ENCODE peak calls at places on chromosomes 2 and 18, in five cellular contexts. One of them, this sample, is unnamed.

GRCh38 chr18:79850731-79851130 is 53.0 kb downstream of the KCNG2 start:
- DNase-seq in HCT116: no peak
- DNase-seq in stimulated activated CD8-positive, alpha-beta memory T cell treated with anti-CD3 and anti-CD28 coated beads, Interleukin-15, amount 100 ng/mL, for 1 hour: no peak
- DNase-seq in HT1080: no peak
- DNase-seq in AG09309: no peak
- DNase-seq in this sample: no peak

GRCh38 chr2:206556357-206556949 is 85.8 kb upstream of the FAM237A start:
- DNase-seq in HCT116: peak
- DNase-seq in stimulated activated CD8-positive, alpha-beta memory T cell treated with anti-CD3 and anti-CD28 coated beads, Interleukin-15, amount 100 ng/mL, for 1 hour: no peak
- DNase-seq in HT1080: peak
- DNase-seq in AG09309: no peak
- DNase-seq in this sample: peak

GRCh38 chr2:109031481-109032228 is 42.6 kb upstream of the EDAR start:
- DNase-seq in HCT116: no peak
- DNase-seq in stimulated activated CD8-positive, alpha-beta memory T cell treated with anti-CD3 and anti-CD28 coated beads, Interleukin-15, amount 100 ng/mL, for 1 hour: peak
- DNase-seq in HT1080: no peak
- DNase-seq in AG09309: no peak
- DNase-seq in this sample: peak

GRCh38 chr2:233414777-233415570 is 60.7 kb downstream of the DGKD start:
- DNase-seq in HCT116: peak
- DNase-seq in stimulated activated CD8-positive, alpha-beta memory T cell treated with anti-CD3 and anti-CD28 coated beads, Interleukin-15, amount 100 ng/mL, for 1 hour: no peak
- DNase-seq in HT1080: peak
- DNase-seq in AG09309: no peak
- DNase-seq in this sample: peak

GRCh38 chr2:47520825-47521665 is 118.1 kb downstream of the MSH2 start:
- DNase-seq in HCT116: no peak
- DNase-seq in stimulated activated CD8-positive, alpha-beta memory T cell treated with anti-CD3 and anti-CD28 coated beads, Interleukin-15, amount 100 ng/mL, for 1 hour: peak
- DNase-seq in HT1080: no peak
- DNase-seq in AG09309: no peak
- DNase-seq in this sample: peak

GRCh38 chr18:75678662-75679061 is 251.2 kb upstream of the SMIM21 start:
- DNase-seq in HCT116: no peak
- DNase-seq in stimulated activated CD8-positive, alpha-beta memory T cell treated with anti-CD3 and anti-CD28 coated beads, Interleukin-15, amount 100 ng/mL, for 1 hour: no peak
- DNase-seq in HT1080: no peak
- DNase-seq in AG09309: no peak
- DNase-seq in this sample: no peak

GRCh38 chr2:212814941-212815340 is 276.3 kb upstream of the ERBB4 start:
- DNase-seq in HCT116: no peak
- DNase-seq in stimulated activated CD8-positive, alpha-beta memory T cell treated with anti-CD3 and anti-CD28 coated beads, Interleukin-15, amount 100 ng/mL, for 1 hour: no peak
- DNase-seq in HT1080: no peak
- DNase-seq in AG09309: no peak
- DNase-seq in this sample: no peak

GRCh38 chr18:74115046-74115445 is 32.6 kb downstream of the FBXO15 start:
- DNase-seq in HCT116: no peak
- DNase-seq in stimulated activated CD8-positive, alpha-beta memory T cell treated with anti-CD3 and anti-CD28 coated beads, Interleukin-15, amount 100 ng/mL, for 1 hour: no peak
- DNase-seq in HT1080: peak
- DNase-seq in AG09309: peak
- DNase-seq in this sample: peak

GRCh38 chr2:169041594-169041993 is 10.5 kb upstream of the ABCB11 start:
- DNase-seq in HCT116: no peak
- DNase-seq in stimulated activated CD8-positive, alpha-beta memory T cell treated with anti-CD3 and anti-CD28 coated beads, Interleukin-15, amount 100 ng/mL, for 1 hour: no peak
- DNase-seq in HT1080: no peak
- DNase-seq in AG09309: no peak
- DNase-seq in this sample: no peak

GRCh38 chr2:200380139-200380561 is 73.7 kb downstream of the SPATS2L start:
- DNase-seq in HCT116: no peak
- DNase-seq in stimulated activated CD8-positive, alpha-beta memory T cell treated with anti-CD3 and anti-CD28 coated beads, Interleukin-15, amount 100 ng/mL, for 1 hour: no peak
- DNase-seq in HT1080: no peak
- DNase-seq in AG09309: no peak
- DNase-seq in this sample: peak

GRCh38 chr2:192194866-192195547 is at the start of gene TMEFF2:
- DNase-seq in HCT116: no peak
- DNase-seq in stimulated activated CD8-positive, alpha-beta memory T cell treated with anti-CD3 and anti-CD28 coated beads, Interleukin-15, amount 100 ng/mL, for 1 hour: no peak
- DNase-seq in HT1080: peak
- DNase-seq in AG09309: peak
- DNase-seq in this sample: peak

GRCh38 chr2:7813541-7814310 is 868.1 kb upstream of the ID2 start:
- DNase-seq in HCT116: no peak
- DNase-seq in stimulated activated CD8-positive, alpha-beta memory T cell treated with anti-CD3 and anti-CD28 coated beads, Interleukin-15, amount 100 ng/mL, for 1 hour: no peak
- DNase-seq in HT1080: no peak
- DNase-seq in AG09309: no peak
- DNase-seq in this sample: no peak

GRCh38 chr2:219426534-219427136 is 8.0 kb upstream of the SPEG start:
- DNase-seq in HCT116: no peak
- DNase-seq in stimulated activated CD8-positive, alpha-beta memory T cell treated with anti-CD3 and anti-CD28 coated beads, Interleukin-15, amount 100 ng/mL, for 1 hour: no peak
- DNase-seq in HT1080: no peak
- DNase-seq in AG09309: no peak
- DNase-seq in this sample: no peak

GRCh38 chr2:75432761-75433361 is 127.9 kb downstream of the EVA1A start:
- DNase-seq in HCT116: no peak
- DNase-seq in stimulated activated CD8-positive, alpha-beta memory T cell treated with anti-CD3 and anti-CD28 coated beads, Interleukin-15, amount 100 ng/mL, for 1 hour: no peak
- DNase-seq in HT1080: peak
- DNase-seq in AG09309: peak
- DNase-seq in this sample: no peak

GRCh38 chr2:121018136-121019057 is 266.6 kb downstream of the TFCP2L1 start:
- DNase-seq in HCT116: no peak
- DNase-seq in stimulated activated CD8-positive, alpha-beta memory T cell treated with anti-CD3 and anti-CD28 coated beads, Interleukin-15, amount 100 ng/mL, for 1 hour: no peak
- DNase-seq in HT1080: no peak
- DNase-seq in AG09309: no peak
- DNase-seq in this sample: no peak

GRCh38 chr2:135258193-135258592 is 206.1 kb downstream of the RAB3GAP1 start:
- DNase-seq in HCT116: no peak
- DNase-seq in stimulated activated CD8-positive, alpha-beta memory T cell treated with anti-CD3 and anti-CD28 coated beads, Interleukin-15, amount 100 ng/mL, for 1 hour: no peak
- DNase-seq in HT1080: no peak
- DNase-seq in AG09309: no peak
- DNase-seq in this sample: peak

GRCh38 chr2:241894681-241895426 is 25.3 kb downstream of the RTP5 start:
- DNase-seq in HCT116: no peak
- DNase-seq in stimulated activated CD8-positive, alpha-beta memory T cell treated with anti-CD3 and anti-CD28 coated beads, Interleukin-15, amount 100 ng/mL, for 1 hour: no peak
- DNase-seq in HT1080: no peak
- DNase-seq in AG09309: no peak
- DNase-seq in this sample: no peak

GRCh38 chr2:157093666-157094065 is 163.8 kb upstream of the GALNT5 start:
- DNase-seq in HCT116: no peak
- DNase-seq in stimulated activated CD8-positive, alpha-beta memory T cell treated with anti-CD3 and anti-CD28 coated beads, Interleukin-15, amount 100 ng/mL, for 1 hour: no peak
- DNase-seq in HT1080: no peak
- DNase-seq in AG09309: no peak
- DNase-seq in this sample: peak

GRCh38 chr2:216905649-216906048 is 45.8 kb upstream of the TNP1 start:
- DNase-seq in HCT116: no peak
- DNase-seq in stimulated activated CD8-positive, alpha-beta memory T cell treated with anti-CD3 and anti-CD28 coated beads, Interleukin-15, amount 100 ng/mL, for 1 hour: no peak
- DNase-seq in HT1080: no peak
- DNase-seq in AG09309: no peak
- DNase-seq in this sample: no peak

GRCh38 chr2:46381871-46382270 is 84.7 kb downstream of the EPAS1 start:
- DNase-seq in HCT116: no peak
- DNase-seq in stimulated activated CD8-positive, alpha-beta memory T cell treated with anti-CD3 and anti-CD28 coated beads, Interleukin-15, amount 100 ng/mL, for 1 hour: no peak
- DNase-seq in HT1080: no peak
- DNase-seq in AG09309: no peak
- DNase-seq in this sample: no peak

GRCh38 chr2:46774499-46775228 is 140.9 kb downstream of the MCFD2 start:
- DNase-seq in HCT116: no peak
- DNase-seq in stimulated activated CD8-positive, alpha-beta memory T cell treated with anti-CD3 and anti-CD28 coated beads, Interleukin-15, amount 100 ng/mL, for 1 hour: no peak
- DNase-seq in HT1080: no peak
- DNase-seq in AG09309: no peak
- DNase-seq in this sample: no peak

GRCh38 chr2:159939946-159940345 is 122.5 kb downstream of the PLA2R1 start:
- DNase-seq in HCT116: peak
- DNase-seq in stimulated activated CD8-positive, alpha-beta memory T cell treated with anti-CD3 and anti-CD28 coated beads, Interleukin-15, amount 100 ng/mL, for 1 hour: no peak
- DNase-seq in HT1080: peak
- DNase-seq in AG09309: no peak
- DNase-seq in this sample: peak

GRCh38 chr2:132438650-132439030 is 22.0 kb downstream of the GPR39 start:
- DNase-seq in HCT116: peak
- DNase-seq in stimulated activated CD8-positive, alpha-beta memory T cell treated with anti-CD3 and anti-CD28 coated beads, Interleukin-15, amount 100 ng/mL, for 1 hour: no peak
- DNase-seq in HT1080: peak
- DNase-seq in AG09309: peak
- DNase-seq in this sample: peak